ENCODE peak calls at places on chromosomes 5 and 9, in five cellular contexts. A is heart right ventricle, L is RWPE1, K is GM12865, G is IMR-90. D is an unnamed sample.

GRCh38 chr5:105849701-105850100 is 1821.0 kb downstream of the EFNA5 start:
- DNase-seq in G (peak), K (no peak), A (no peak), L (no peak), D (no peak)

GRCh38 chr5:136132087-136132486 is 558 bp upstream of the SMAD5 start:
- DNase-seq in L (no peak), K (peak), A (peak), G (no peak), D (peak)

GRCh38 chr5:78547171-78547570 is 101.4 kb downstream of the LHFPL2 start:
- DNase-seq in K (no peak), G (peak), A (no peak), L (no peak), D (no peak)

GRCh38 chr9:98708933-98709911 is at the start of gene GABBR2:
- DNase-seq in K (no peak), A (no peak), L (no peak), G (peak), D (no peak)

GRCh38 chr5:74560245-74560644 is 80.3 kb downstream of the ENC1 start:
- DNase-seq in K (peak), L (no peak), G (no peak), A (no peak), D (no peak)

GRCh38 chr5:102958481-102959011 is 161.4 kb downstream of the GIN1 start:
- DNase-seq in K (no peak), L (no peak), G (peak), A (no peak), D (no peak)

GRCh38 chr5:177483994-177484901 is 10.8 kb upstream of the DBN1 start:
- DNase-seq in L (no peak), G (no peak), K (no peak), A (no peak), D (no peak)

GRCh38 chr5:113331201-113331551 is 103.6 kb downstream of the TSSK1B start:
- DNase-seq in L (no peak), A (no peak), K (no peak), G (peak), D (no peak)

GRCh38 chr5:172395483-172395882 is 58.8 kb downstream of the SH3PXD2B start:
- DNase-seq in A (no peak), K (no peak), G (peak), L (no peak), D (no peak)

GRCh38 chr9:14441976-14442651 is 128.2 kb upstream of the NFIB start:
- DNase-seq in G (peak), K (peak), L (no peak), A (no peak), D (no peak)

GRCh38 chr5:74954919-74955318 is 88.7 kb upstream of the FAM169A start:
- DNase-seq in K (no peak), L (peak), G (peak), A (no peak), D (no peak)

GRCh38 chr9:16367605-16368424 is 502.7 kb downstream of the BNC2 start:
- DNase-seq in A (no peak), L (peak), K (no peak), G (peak), D (no peak)

GRCh38 chr5:157516626-157517325 is 56.8 kb downstream of the NIPAL4 start:
- DNase-seq in K (no peak), L (peak), A (peak), G (peak), D (no peak)

GRCh38 chr9:130042931-130043653 is at the start of gene FNBP1:
- DNase-seq in L (peak), A (peak), K (peak), G (peak), D (peak)

GRCh38 chr5:177448244-177448950 is 1.8 kb downstream of the PRR7 start:
- DNase-seq in G (no peak), A (no peak), K (no peak), L (no peak), D (no peak)

GRCh38 chr9:128610889-128611288 is 45.8 kb downstream of the DYNC2I2 start:
- DNase-seq in A (no peak), K (no peak), L (no peak), G (no peak), D (no peak)

GRCh38 chr5:154418344-154418820 is 27.4 kb upstream of the SAP30L start:
- DNase-seq in L (no peak), K (no peak), A (no peak), G (no peak), D (no peak)

GRCh38 chr5:151092750-151093149 is 11.9 kb upstream of the TNIP1 start:
- DNase-seq in K (no peak), A (no peak), G (peak), L (peak), D (no peak)

GRCh38 chr5:168015506-168015905 is 275.9 kb upstream of the WWC1 start:
- DNase-seq in G (peak), L (no peak), K (no peak), A (no peak), D (no peak)

GRCh38 chr9:87141124-87141523 is 193.8 kb upstream of the GAS1 start:
- DNase-seq in G (no peak), L (no peak), A (no peak), K (no peak), D (no peak)

GRCh38 chr5:84863020-84863419 is 478.3 kb upstream of the EDIL3 start:
- DNase-seq in K (no peak), A (no peak), L (no peak), G (no peak), D (no peak)

GRCh38 chr5:86665984-86666760 is 48.4 kb downstream of the COX7C start:
- DNase-seq in G (no peak), K (peak), A (no peak), L (no peak), D (no peak)

GRCh38 chr5:78597068-78597857 is 51.3 kb downstream of the LHFPL2 start:
- DNase-seq in A (no peak), G (peak), K (no peak), L (peak), D (no peak)

GRCh38 chr5:110790673-110791072 is 51.9 kb downstream of the SLC25A46 start:
- DNase-seq in G (peak), A (no peak), K (no peak), L (peak), D (no peak)

GRCh38 chr5:1965860-1966396 is 83.2 kb upstream of the IRX4 start:
- DNase-seq in A (no peak), K (no peak), G (no peak), L (no peak), D (no peak)

GRCh38 chr9:107239474-107239873 is 43.6 kb upstream of the RAD23B start:
- DNase-seq in A (no peak), K (peak), G (peak), L (peak), D (no peak)

GRCh38 chr9:20671635-20672034 is 12.4 kb upstream of the FOCAD start:
- DNase-seq in A (no peak), G (no peak), K (no peak), L (no peak), D (no peak)

GRCh38 chr5:95930141-95930540 is 31.5 kb downstream of the ELL2 start:
- DNase-seq in K (no peak), A (no peak), L (no peak), G (no peak), D (no peak)

GRCh38 chr5:68087866-68088265 is 127.7 kb upstream of the PIK3R1 start:
- DNase-seq in G (no peak), A (no peak), K (no peak), L (no peak), D (no peak)

GRCh38 chr9:135033487-135033886 is 54.0 kb upstream of the OLFM1 start:
- DNase-seq in L (no peak), G (no peak), K (no peak), A (no peak), D (no peak)

GRCh38 chr9:95836072-95836471 is 39.4 kb upstream of the ERCC6L2 start:
- DNase-seq in G (peak), L (no peak), K (no peak), A (no peak), D (no peak)

GRCh38 chr9:130823435-130823834 is 11.6 kb upstream of the ABL1 start:
- DNase-seq in K (no peak), L (no peak), A (no peak), G (peak), D (no peak)

GRCh38 chr9:103942171-103942570 is 151.9 kb upstream of the SMC2 start:
- DNase-seq in A (no peak), L (no peak), G (no peak), K (no peak), D (no peak)

GRCh38 chr5:153831976-153832375 is 206.7 kb downstream of the FAM114A2 start:
- DNase-seq in G (peak), A (peak), K (peak), L (peak), D (no peak)

GRCh38 chr9:18437315-18438200 is 36.4 kb upstream of the ADAMTSL1 start:
- DNase-seq in L (no peak), A (peak), G (peak), K (no peak), D (no peak)

GRCh38 chr9:123511326-123511974 is 155.5 kb downstream of the CRB2 start:
- DNase-seq in L (no peak), K (no peak), G (no peak), A (no peak), D (no peak)

GRCh38 chr5:103849934-103850333 is 287.3 kb upstream of the NUDT12 start:
- DNase-seq in K (peak), A (no peak), L (peak), G (peak), D (no peak)

GRCh38 chr9:114507726-114508125 is 2.5 kb upstream of the WHRN start:
- DNase-seq in A (no peak), K (peak), G (peak), L (peak), D (no peak)

GRCh38 chr5:73630760-73631159 is 4.8 kb downstream of the ARHGEF28 start:
- DNase-seq in K (no peak), A (no peak), G (no peak), L (no peak), D (no peak)

GRCh38 chr5:169945831-169946261 is 34.4 kb downstream of the INSYN2B start:
- DNase-seq in A (peak), L (peak), G (peak), K (no peak), D (no peak)

GRCh38 chr9:94212091-94212490 is 47.0 kb upstream of the ZNF169 start:
- DNase-seq in K (no peak), L (no peak), A (no peak), G (peak), D (no peak)

GRCh38 chr9:94212531-94212930 is 46.6 kb upstream of the ZNF169 start:
- DNase-seq in K (no peak), A (no peak), G (no peak), L (no peak), D (no peak)

GRCh38 chr9:94210616-94211603 is 48.2 kb upstream of the ZNF169 start:
- DNase-seq in G (no peak), L (peak), K (no peak), A (no peak), D (no peak)

GRCh38 chr9:94207781-94208180 is 51.3 kb upstream of the ZNF169 start:
- DNase-seq in A (no peak), G (no peak), K (no peak), L (no peak), D (no peak)

DNA sequence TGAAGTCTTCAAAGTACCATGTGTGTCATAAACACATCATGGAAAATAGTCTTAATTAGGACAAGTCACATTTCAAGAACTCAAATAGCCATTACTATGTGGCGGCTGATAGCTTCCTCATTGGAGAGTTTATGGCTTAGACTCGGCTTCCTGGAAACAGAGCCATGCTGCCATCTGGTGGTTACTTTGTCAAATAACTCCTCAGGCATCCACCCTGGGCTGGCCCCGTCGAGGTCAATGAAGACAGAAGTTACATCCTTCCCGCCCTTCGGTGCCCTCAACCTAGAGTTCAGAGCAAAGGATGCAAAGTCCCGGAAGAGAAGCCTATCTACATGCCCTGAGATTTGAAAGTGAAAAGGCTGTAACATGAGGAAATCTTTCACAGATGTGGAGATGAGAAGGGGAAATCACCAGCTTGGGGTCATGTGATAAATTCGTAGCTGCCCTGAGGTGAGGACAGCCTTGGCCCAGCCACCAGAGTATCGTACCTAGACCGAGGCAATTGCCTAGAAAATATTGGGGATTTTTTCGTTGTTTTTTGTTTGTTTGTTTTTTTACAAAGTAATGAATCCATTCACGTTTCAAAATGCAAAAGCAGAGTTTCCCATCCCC is 45.5 kb upstream of the ZNF169 start:
- DNase-seq in A (peak), L (peak), G (peak), K (peak), D (peak)
- TF ChIP-seq CTCF in A (peak), L (peak), G (peak), K (peak), D (no peak)

GRCh38 chr5:118040496-118040895 is 947.9 kb downstream of the DTWD2 start:
- DNase-seq in G (no peak), K (no peak), L (no peak), A (no peak), D (no peak)

GRCh38 chr5:118044169-118044568 is 944.2 kb downstream of the DTWD2 start:
- DNase-seq in A (no peak), K (no peak), G (no peak), L (no peak), D (no peak)

GRCh38 chr5:118043531-118043930 is 944.8 kb downstream of the DTWD2 start:
- DNase-seq in A (no peak), G (no peak), L (no peak), K (no peak), D (no peak)

GRCh38 chr5:118042076-118042475 is 946.3 kb downstream of the DTWD2 start:
- DNase-seq in G (no peak), K (no peak), A (no peak), L (no peak), D (no peak)
- TF ChIP-seq CTCF in G (no peak), K (no peak), A (peak), L (no peak), D (no peak)

DNA sequence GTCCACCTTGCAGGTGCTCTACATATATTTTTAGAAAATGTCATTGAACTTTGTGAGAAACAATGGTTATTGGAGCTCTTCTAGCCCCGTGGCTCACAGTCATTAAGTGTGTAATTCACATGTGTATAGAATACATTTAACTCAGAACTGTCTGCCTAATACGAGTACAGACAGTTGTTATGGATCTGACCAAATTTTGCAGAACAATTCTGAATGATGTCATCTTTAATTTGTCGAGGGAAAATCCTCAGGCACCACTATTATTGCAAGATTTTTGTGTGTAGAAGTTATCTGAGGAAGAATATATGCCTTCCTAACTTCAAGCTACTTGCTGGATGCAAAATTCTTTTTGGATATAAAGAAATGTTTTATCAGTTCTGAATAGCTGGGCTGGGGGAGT is 216.9 kb downstream of the CD180 start:
- DNase-seq in K (no peak), G (no peak), A (no peak), L (no peak), D (no peak)
- TF ChIP-seq CTCF in K (no peak), G (no peak), A (no peak), L (no peak), D (no peak)

GRCh38 chr9:85321561-85321960 is 420.2 kb downstream of the AGTPBP1 start:
- DNase-seq in G (no peak), A (no peak), L (no peak), K (no peak), D (no peak)

GRCh38 chr9:85319946-85320345 is 421.8 kb downstream of the AGTPBP1 start:
- DNase-seq in K (no peak), L (no peak), G (no peak), A (no peak), D (no peak)

GRCh38 chr9:85322592-85322991 is 419.2 kb downstream of the AGTPBP1 start:
- DNase-seq in A (no peak), G (no peak), L (no peak), K (no peak), D (no peak)
- TF ChIP-seq CTCF in A (no peak), G (no peak), L (no peak), K (no peak), D (no peak)

GRCh38 chr5:141944086-141944485 is 13.9 kb downstream of the PCDH12 start:
- DNase-seq in K (no peak), L (peak), G (no peak), A (no peak), D (no peak)

GRCh38 chr5:141941779-141942178 is 16.2 kb downstream of the PCDH12 start:
- DNase-seq in G (peak), L (no peak), A (no peak), K (no peak), D (no peak)

GRCh38 chr5:141942185-141942857 is 15.7 kb downstream of the PCDH12 start:
- DNase-seq in L (no peak), G (no peak), A (peak), K (no peak), D (no peak)

GRCh38 chr5:141941307-141941706 is 16.7 kb downstream of the PCDH12 start:
- DNase-seq in A (no peak), G (no peak), K (no peak), L (peak), D (no peak)

DNA sequence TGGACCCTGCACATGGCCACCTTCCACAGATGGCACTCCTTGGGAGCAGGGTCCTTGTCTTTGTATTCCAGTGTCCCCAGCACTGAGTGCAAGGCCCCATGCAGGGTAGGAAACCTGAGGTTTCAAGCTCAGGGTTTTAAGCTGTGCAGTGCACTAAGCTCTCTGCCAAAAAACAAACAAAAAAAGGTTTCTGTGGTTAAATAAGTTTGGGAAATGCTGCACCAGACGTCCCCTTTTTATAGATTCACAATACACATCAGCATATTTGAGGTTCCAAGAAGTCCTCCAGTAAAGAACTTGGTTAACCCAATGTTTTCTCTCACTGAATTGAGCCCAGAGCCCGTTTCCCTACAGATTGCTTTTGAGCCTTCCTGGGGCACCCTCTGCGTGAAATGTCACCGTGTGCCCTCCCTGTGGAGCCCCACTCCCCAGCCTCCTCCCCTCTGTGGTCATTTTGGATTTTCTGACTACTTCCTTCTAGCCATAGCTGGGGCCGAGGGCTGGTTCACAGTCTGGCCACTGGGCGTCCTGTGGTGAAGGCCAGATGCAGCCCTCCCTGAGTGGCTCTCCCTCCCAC is 17.1 kb downstream of the DELE1 start:
- DNase-seq in A (peak), K (no peak), L (no peak), G (peak), D (no peak)
- TF ChIP-seq CTCF in A (peak), K (no peak), L (no peak), G (no peak), D (no peak)

DNA sequence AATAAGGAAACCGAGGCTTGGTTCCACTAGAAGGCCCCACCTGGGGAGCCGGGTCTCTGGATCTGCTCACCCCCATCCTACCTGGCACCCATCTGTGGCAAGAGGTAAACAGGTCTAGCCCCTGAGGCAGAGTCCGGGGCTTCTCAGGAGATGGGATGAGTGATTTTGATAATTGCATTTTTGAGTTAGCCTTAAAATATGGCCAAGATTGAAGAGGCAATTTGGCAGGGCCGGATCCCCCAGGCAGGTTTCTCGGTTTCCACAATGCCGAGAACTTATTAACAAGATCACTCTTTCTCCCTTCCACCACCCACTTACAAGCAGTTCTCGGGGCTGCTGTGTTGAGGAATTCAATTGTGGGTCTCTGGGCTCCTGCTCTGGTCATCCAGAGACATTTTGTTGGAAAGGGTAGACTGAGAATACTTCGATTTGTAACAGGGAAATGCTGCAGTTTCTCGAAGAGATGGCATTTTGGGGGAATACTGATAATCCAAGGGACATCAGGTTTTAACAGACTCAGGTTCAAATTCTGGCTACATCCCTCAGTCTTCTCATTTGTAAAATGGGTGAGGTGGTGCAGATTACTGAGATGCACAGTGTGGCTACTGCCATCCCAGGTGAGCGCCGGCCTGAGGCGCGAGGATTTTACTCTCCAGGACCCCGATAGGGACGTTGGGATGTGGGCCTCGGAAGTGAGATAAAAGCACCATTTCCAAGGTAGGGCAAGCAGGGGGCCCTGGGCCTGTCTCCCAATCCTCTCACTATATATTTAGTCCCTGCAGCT is 194.2 kb downstream of the CDK5RAP2 start:
- DNase-seq in L (no peak), A (no peak), K (no peak), G (no peak), D (no peak)
- TF ChIP-seq CTCF in L (no peak), A (no peak), K (no peak), G (no peak), D (no peak)